ENCODE peak calls at places on chromosomes 3 and 15, in four cellular contexts. One of them, this sample, is unnamed.

GRCh38 chr15:52097176-52097575 is 15.4 kb downstream of the BCL2L10 start:
- DNase-seq in NCI-H69: peak; percentile 16
- DNase-seq in NT2/D1: no peak
- DNase-seq in body of pancreas: no peak
- DNase-seq in this sample: no peak

GRCh38 chr3:184496933-184497332 is 64.7 kb upstream of the EPHB3 start:
- DNase-seq in NT2/D1: no peak
- DNase-seq in NCI-H69: no peak
- DNase-seq in body of pancreas: no peak
- DNase-seq in this sample: no peak

GRCh38 chr3:28050895-28051294 is 190.5 kb upstream of the CMC1 start:
- DNase-seq in NT2/D1: no peak
- DNase-seq in body of pancreas: no peak
- DNase-seq in NCI-H69: peak; percentile 20
- DNase-seq in this sample: no peak

GRCh38 chr3:41202834-41203345 is 3.6 kb downstream of the CTNNB1 start:
- DNase-seq in NCI-H69: peak; percentile 40
- DNase-seq in body of pancreas: peak; percentile 23
- DNase-seq in NT2/D1: no peak
- DNase-seq in this sample: peak; percentile 36

GRCh38 chr3:65354880-65355279 is 667.1 kb upstream of the ADAMTS9 start:
- DNase-seq in NT2/D1: no peak
- DNase-seq in body of pancreas: no peak
- DNase-seq in NCI-H69: no peak
- DNase-seq in this sample: no peak

GRCh38 chr3:192819001-192819569 is 91.7 kb upstream of the FGF12 start:
- DNase-seq in body of pancreas: no peak
- DNase-seq in NT2/D1: no peak
- DNase-seq in NCI-H69: no peak
- DNase-seq in this sample: no peak

GRCh38 chr3:119858957-119859356 is 77.1 kb downstream of the NR1I2 start:
- DNase-seq in NT2/D1: no peak
- DNase-seq in NCI-H69: no peak
- DNase-seq in body of pancreas: no peak
- DNase-seq in this sample: no peak

GRCh38 chr15:86106306-86106705 is 26.6 kb downstream of the AGBL1 start:
- DNase-seq in body of pancreas: no peak
- DNase-seq in NCI-H69: no peak
- DNase-seq in NT2/D1: no peak
- DNase-seq in this sample: no peak

GRCh38 chr3:148131990-148132638 is 565.6 kb upstream of the AGTR1 start:
- DNase-seq in body of pancreas: no peak
- DNase-seq in NCI-H69: no peak
- DNase-seq in NT2/D1: no peak
- DNase-seq in this sample: no peak

This sample was measured in testis.